ENCODE peak calls at places on chromosomes 6 and 20, in five cellular contexts. One of them, this sample, is unnamed.

GRCh38 chr6:115444079-115444478 is 616.6 kb downstream of the FRK start:
- DNase-seq in GM23338: no peak
- DNase-seq in iPS DF 6.9: no peak
- DNase-seq in tibial nerve: no peak
- DNase-seq in suprapubic skin: no peak
- DNase-seq in this sample: peak; percentile 18

GRCh38 chr20:5100684-5101347 is 18.9 kb downstream of the PCNA start:
- DNase-seq in iPS DF 6.9: peak; percentile 29
- DNase-seq in tibial nerve: peak; percentile 85
- DNase-seq in suprapubic skin: peak; percentile 82
- DNase-seq in GM23338: peak; percentile 83
- DNase-seq in this sample: peak; percentile 39

GRCh38 chr20:50567860-50568548 is 57.8 kb downstream of the PTPN1 start:
- DNase-seq in tibial nerve: no peak
- DNase-seq in iPS DF 6.9: no peak
- DNase-seq in GM23338: no peak
- DNase-seq in suprapubic skin: no peak
- DNase-seq in this sample: no peak

GRCh38 chr6:53287336-53288225 is 61.2 kb downstream of the ELOVL5 start:
- DNase-seq in iPS DF 6.9: no peak
- DNase-seq in suprapubic skin: no peak
- DNase-seq in tibial nerve: peak; percentile 63
- DNase-seq in GM23338: peak; percentile 51
- DNase-seq in this sample: no peak

GRCh38 chr20:13017235-13017634 is 8.5 kb downstream of the SPTLC3 start:
- DNase-seq in GM23338: no peak
- DNase-seq in tibial nerve: no peak
- DNase-seq in suprapubic skin: no peak
- DNase-seq in iPS DF 6.9: no peak
- DNase-seq in this sample: no peak

GRCh38 chr6:26538936-26539615 is 910 bp downstream of the HMGN4 start:
- DNase-seq in tibial nerve: no peak
- DNase-seq in GM23338: no peak
- DNase-seq in iPS DF 6.9: no peak
- DNase-seq in suprapubic skin: no peak
- DNase-seq in this sample: peak; percentile 58

GRCh38 chr20:36344517-36345132 is 38.5 kb downstream of the DLGAP4 start:
- DNase-seq in GM23338: peak; percentile 95
- DNase-seq in tibial nerve: peak; percentile 21
- DNase-seq in iPS DF 6.9: peak; percentile 60
- DNase-seq in suprapubic skin: no peak
- DNase-seq in this sample: peak; percentile 51

GRCh38 chr20:7371518-7372158 is 568.6 kb downstream of the HAO1 start:
- DNase-seq in tibial nerve: no peak
- DNase-seq in iPS DF 6.9: no peak
- DNase-seq in GM23338: no peak
- DNase-seq in suprapubic skin: no peak
- DNase-seq in this sample: no peak

GRCh38 chr20:48697845-48698491 is 129.8 kb downstream of the PREX1 start:
- DNase-seq in iPS DF 6.9: no peak
- DNase-seq in tibial nerve: peak; percentile 31
- DNase-seq in GM23338: no peak
- DNase-seq in suprapubic skin: no peak
- DNase-seq in this sample: no peak

GRCh38 chr6:26250806-26251075 is 114.3 kb upstream of the BTN3A2 start:
- DNase-seq in suprapubic skin: no peak
- DNase-seq in iPS DF 6.9: no peak
- DNase-seq in tibial nerve: no peak
- DNase-seq in GM23338: no peak
- DNase-seq in this sample: no peak

GRCh38 chr6:147203311-147204059 is 732 bp upstream of the STXBP5 start:
- DNase-seq in iPS DF 6.9: no peak
- DNase-seq in suprapubic skin: peak; percentile 81
- DNase-seq in GM23338: peak; percentile 70
- DNase-seq in tibial nerve: peak; percentile 16
- DNase-seq in this sample: peak; percentile 55

GRCh38 chr6:24495516-24495847 is 713 bp downstream of the ALDH5A1 start:
- DNase-seq in suprapubic skin: peak; percentile 70
- DNase-seq in tibial nerve: peak; percentile 68
- DNase-seq in GM23338: peak; percentile 83
- DNase-seq in iPS DF 6.9: no peak
- DNase-seq in this sample: peak; percentile 73

GRCh38 chr20:10634683-10635411 is 39.0 kb downstream of the JAG1 start:
- DNase-seq in GM23338: no peak
- DNase-seq in iPS DF 6.9: no peak
- DNase-seq in suprapubic skin: no peak
- DNase-seq in tibial nerve: no peak
- DNase-seq in this sample: no peak

GRCh38 chr6:34532230-34532629 is 23.9 kb downstream of the SPDEF start:
- DNase-seq in GM23338: no peak
- DNase-seq in tibial nerve: no peak
- DNase-seq in suprapubic skin: no peak
- DNase-seq in iPS DF 6.9: no peak
- DNase-seq in this sample: no peak

GRCh38 chr6:6900566-6901204 is 207.1 kb upstream of the RREB1 start:
- DNase-seq in suprapubic skin: no peak
- DNase-seq in tibial nerve: no peak
- DNase-seq in iPS DF 6.9: no peak
- DNase-seq in GM23338: no peak
- DNase-seq in this sample: no peak

GRCh38 chr6:89483111-89483720 is 50.3 kb downstream of the ANKRD6 start:
- DNase-seq in suprapubic skin: no peak
- DNase-seq in GM23338: peak; percentile 88
- DNase-seq in iPS DF 6.9: peak; percentile 68
- DNase-seq in tibial nerve: no peak
- DNase-seq in this sample: peak; percentile 95

GRCh38 chr6:142850653-142851434 is 94.1 kb downstream of the HIVEP2 start:
- DNase-seq in tibial nerve: no peak
- DNase-seq in GM23338: no peak
- DNase-seq in iPS DF 6.9: no peak
- DNase-seq in suprapubic skin: no peak
- DNase-seq in this sample: no peak

GRCh38 chr6:142846459-142846831 is 98.5 kb downstream of the HIVEP2 start:
- DNase-seq in tibial nerve: no peak
- DNase-seq in iPS DF 6.9: no peak
- DNase-seq in suprapubic skin: no peak
- DNase-seq in GM23338: no peak
- DNase-seq in this sample: no peak

GRCh38 chr6:142848156-142848555 is 96.8 kb downstream of the HIVEP2 start:
- DNase-seq in iPS DF 6.9: no peak
- DNase-seq in tibial nerve: no peak
- DNase-seq in suprapubic skin: no peak
- DNase-seq in GM23338: no peak
- DNase-seq in this sample: no peak

GRCh38 chr6:142846883-142847287 is 98.1 kb downstream of the HIVEP2 start:
- DNase-seq in iPS DF 6.9: no peak
- DNase-seq in tibial nerve: no peak
- DNase-seq in GM23338: no peak
- DNase-seq in suprapubic skin: no peak
- DNase-seq in this sample: peak; percentile 8

DNA sequence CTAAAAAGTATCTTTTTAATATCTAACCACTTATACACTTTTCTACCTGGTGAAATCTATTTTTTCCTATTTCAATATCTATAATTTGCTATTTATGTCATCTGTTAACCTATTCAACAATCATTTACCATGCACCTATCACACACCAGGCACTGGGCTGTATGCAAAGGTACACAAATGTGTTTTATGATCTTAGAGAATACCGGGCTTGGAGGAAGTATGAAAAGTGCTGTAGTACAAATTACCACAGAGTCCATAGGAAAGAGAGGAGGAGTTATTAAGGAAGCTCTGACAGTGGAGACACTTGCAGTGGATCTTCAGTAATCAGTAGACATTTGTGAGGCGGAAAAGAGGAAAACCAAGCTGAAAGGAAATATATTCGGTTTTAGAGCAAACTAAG is 96.0 kb downstream of the HIVEP2 start:
- DNase-seq in GM23338: no peak
- DNase-seq in tibial nerve: no peak
- DNase-seq in suprapubic skin: no peak
- DNase-seq in iPS DF 6.9: no peak
- DNase-seq in this sample: no peak
- H3K4me3 ChIP-seq in GM23338: no peak overlapping the region
- H3K4me3 ChIP-seq in tibial nerve: no peak overlapping the region
- H3K4me3 ChIP-seq in suprapubic skin: no peak overlapping the region
- H3K4me3 ChIP-seq in iPS DF 6.9: no peak overlapping the region
- H3K4me3 ChIP-seq in this sample: no peak overlapping the region

GRCh38 chr6:42784739-42785498 is 3.1 kb downstream of the BICRAL start:
- DNase-seq in GM23338: no peak
- DNase-seq in suprapubic skin: no peak
- DNase-seq in iPS DF 6.9: no peak
- DNase-seq in tibial nerve: no peak
- DNase-seq in this sample: no peak
- H3K4me3 ChIP-seq in GM23338: peak overlapping the region; percentile 68
- H3K4me3 ChIP-seq in suprapubic skin: peak overlapping the region; percentile 97
- H3K4me3 ChIP-seq in iPS DF 6.9: no peak overlapping the region
- H3K4me3 ChIP-seq in tibial nerve: peak overlapping the region; percentile 100
- H3K4me3 ChIP-seq in this sample: peak overlapping the region; percentile 74

DNA sequence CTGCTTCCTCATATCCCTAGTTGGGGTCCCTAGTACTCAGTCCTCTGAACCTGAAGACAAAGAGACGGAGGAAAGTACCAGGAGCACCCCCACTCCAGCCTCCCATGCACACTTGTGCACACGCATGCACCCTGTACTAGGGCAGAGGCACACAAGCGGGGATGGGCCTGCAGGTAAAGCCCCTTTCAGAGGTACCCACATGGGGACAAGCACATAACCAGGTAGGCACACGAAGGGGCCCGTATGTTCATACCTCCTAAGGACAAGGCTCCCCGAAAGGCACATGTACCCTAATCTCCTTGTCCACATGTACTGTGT is 1.1 kb downstream of the TMEM151B start:
- DNase-seq in suprapubic skin: no peak
- DNase-seq in GM23338: no peak
- DNase-seq in tibial nerve: no peak
- DNase-seq in iPS DF 6.9: no peak
- DNase-seq in this sample: no peak
- H3K4me3 ChIP-seq in suprapubic skin: no peak overlapping the region
- H3K4me3 ChIP-seq in GM23338: peak overlapping the region; percentile 52
- H3K4me3 ChIP-seq in tibial nerve: no peak overlapping the region
- H3K4me3 ChIP-seq in iPS DF 6.9: no peak overlapping the region
- H3K4me3 ChIP-seq in this sample: no peak overlapping the region

GRCh38 chr6:96657344-96657743 is 94.4 kb downstream of the FHL5 start:
- DNase-seq in suprapubic skin: no peak
- DNase-seq in GM23338: no peak
- DNase-seq in tibial nerve: no peak
- DNase-seq in iPS DF 6.9: no peak
- DNase-seq in this sample: no peak

DNA sequence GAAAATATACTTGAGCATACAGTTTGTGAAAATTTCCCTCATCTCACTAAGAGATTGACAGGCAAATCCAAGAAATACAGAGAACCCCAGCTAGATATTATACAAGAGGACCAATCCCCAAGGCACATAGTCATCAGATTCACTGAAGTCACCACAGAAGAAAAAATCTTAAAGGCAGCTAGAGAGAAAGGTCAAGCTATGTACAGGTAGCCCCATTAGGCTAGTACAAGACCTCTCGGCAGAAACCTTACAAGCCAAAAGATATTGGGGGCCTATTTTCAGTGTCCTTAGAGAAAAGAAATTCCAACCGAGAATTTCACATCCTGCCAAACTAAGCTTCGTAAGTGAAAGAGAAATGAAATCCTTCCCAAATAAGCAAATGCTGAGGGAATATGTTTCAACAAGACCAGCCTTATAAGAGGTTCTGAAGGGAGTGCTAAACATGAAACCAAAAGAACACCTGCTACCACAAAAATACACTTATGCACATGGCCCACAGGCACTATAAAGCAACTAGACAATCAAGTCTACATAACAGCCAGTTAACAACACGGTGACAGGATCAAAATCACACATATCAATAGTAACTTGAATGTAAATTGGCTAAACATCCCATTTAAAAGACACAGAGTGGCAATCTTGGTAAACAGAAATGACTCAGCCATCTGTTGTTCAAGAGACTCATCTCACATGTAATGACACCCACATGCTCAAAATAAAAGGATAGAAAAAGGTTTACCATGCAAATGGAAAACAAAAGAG is 96.3 kb downstream of the FHL5 start:
- DNase-seq in GM23338: no peak
- DNase-seq in tibial nerve: no peak
- DNase-seq in suprapubic skin: no peak
- DNase-seq in iPS DF 6.9: no peak
- DNase-seq in this sample: no peak
- H3K4me3 ChIP-seq in GM23338: no peak overlapping the region
- H3K4me3 ChIP-seq in tibial nerve: no peak overlapping the region
- H3K4me3 ChIP-seq in suprapubic skin: no peak overlapping the region
- H3K4me3 ChIP-seq in iPS DF 6.9: no peak overlapping the region
- H3K4me3 ChIP-seq in this sample: no peak overlapping the region

This sample was measured in HAP-1.